ENCODE peak calls at places on chromosomes 7 and 10, in four cellular contexts. D is HFFc6, S is GM12878, A is fibroblast of mammary gland. Y is an unnamed sample.

GRCh38 chr7:4690953-4691856 is 9.1 kb downstream of the FOXK1 start:
- DNase-seq in A (no peak), S (no peak), D (no peak), Y (no peak)

GRCh38 chr7:98378210-98378819 is 22.6 kb downstream of the BAIAP2L1 start:
- DNase-seq in S (no peak), A (no peak), D (no peak), Y (no peak)

GRCh38 chr10:25175527-25176420 is 973 bp downstream of the GPR158 start:
- DNase-seq in S (no peak), A (no peak), D (no peak), Y (no peak)

GRCh38 chr7:78734626-78735025 is 718.8 kb downstream of the MAGI2 start:
- DNase-seq in S (peak; percentile 1), A (peak; percentile 36), D (no peak), Y (no peak)

GRCh38 chr10:71631007-71631859 is 88.3 kb downstream of the C10orf105 start:
- DNase-seq in S (no peak), D (no peak), A (no peak), Y (no peak)

GRCh38 chr7:151592868-151593486 is 73.3 kb upstream of the RHEB start:
- DNase-seq in A (peak; percentile 97), D (peak; percentile 95), S (no peak), Y (peak; percentile 97)

GRCh38 chr7:41175435-41175834 is 527.5 kb downstream of the INHBA start:
- DNase-seq in S (no peak), A (no peak), D (no peak), Y (no peak)

GRCh38 chr10:31620236-31621151 is 301.5 kb downstream of the ZEB1 start:
- DNase-seq in A (peak; percentile 94), S (no peak), D (peak; percentile 51), Y (peak; percentile 93)

GRCh38 chr7:142320883-142321282 is 63.0 kb upstream of the PRSS58 start:
- DNase-seq in D (no peak), S (no peak), A (no peak), Y (no peak)

GRCh38 chr7:82442492-82443043 is 1.0 kb downstream of the CACNA2D1 start:
- DNase-seq in A (peak; percentile 19), S (no peak), D (no peak), Y (peak; percentile 39)

GRCh38 chr7:154744226-154744860 is 258.6 kb downstream of the PAXIP1 start:
- DNase-seq in D (no peak), S (no peak), A (no peak), Y (no peak)

GRCh38 chr10:26737730-26738129 is 40.2 kb downstream of the PDSS1 start:
- DNase-seq in S (peak; percentile 95), A (peak; percentile 66), D (no peak), Y (peak; percentile 15)

GRCh38 chr7:85750454-85750949 is 563.6 kb upstream of the SEMA3D start:
- DNase-seq in A (peak; percentile 41), S (no peak), D (peak; percentile 32), Y (peak; percentile 40)

GRCh38 chr10:84140036-84140379 is 699 bp downstream of the GHITM start:
- DNase-seq in S (no peak), A (peak; percentile 26), D (peak; percentile 40), Y (peak; percentile 66)

GRCh38 chr7:4080013-4080412 is 602.1 kb upstream of the FOXK1 start:
- DNase-seq in D (no peak), S (no peak), A (no peak), Y (no peak)

GRCh38 chr7:80869821-80870751 is 48.8 kb downstream of the SEMA3C start:
- DNase-seq in S (no peak), D (no peak), A (no peak), Y (no peak)

GRCh38 chr7:28933874-28934265 is 24.3 kb downstream of the TRIL start:
- DNase-seq in A (no peak), S (no peak), D (no peak), Y (no peak)

GRCh38 chr7:494261-494687 is 25.4 kb downstream of the PDGFA start:
- DNase-seq in S (no peak), D (no peak), A (no peak), Y (no peak)

GRCh38 chr10:43863859-43864591 is 215.3 kb upstream of the ZNF32 start:
- DNase-seq in A (peak; percentile 92), D (peak; percentile 79), S (no peak), Y (peak; percentile 91)

GRCh38 chr7:42234736-42235135 is 2.3 kb downstream of the GLI3 start:
- DNase-seq in A (no peak), S (no peak), D (no peak), Y (no peak)

DNA sequence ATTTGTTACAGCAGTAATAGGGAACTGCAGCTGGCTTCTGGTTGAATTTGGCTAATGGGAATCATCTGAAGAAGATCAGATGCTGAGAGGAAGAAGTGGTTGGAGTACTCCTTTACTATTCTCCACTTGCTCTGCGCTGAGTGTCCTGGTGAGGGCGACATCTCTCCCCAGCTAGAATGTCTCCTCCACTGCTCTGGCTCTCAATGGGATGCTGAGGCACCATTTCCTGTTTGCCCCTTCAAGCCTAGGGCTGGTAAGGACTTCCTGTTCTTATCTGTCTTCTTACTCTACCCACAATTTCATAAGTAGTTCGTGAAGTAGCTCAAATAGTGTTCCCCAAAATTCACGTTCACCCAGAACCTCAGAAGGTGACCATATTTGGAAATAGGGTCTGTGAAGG is 43.2 kb upstream of the TES start:
- DNase-seq in A (no peak), S (no peak), D (no peak), Y (no peak)
- TF ChIP-seq CTCF in A (peak; percentile 25), S (peak; percentile 28), D (peak; percentile 40), Y (no peak)

GRCh38 chr10:64115913-64116643 is 594.9 kb downstream of the REEP3 start:
- DNase-seq in S (no peak), A (no peak), D (no peak), Y (no peak)
- TF ChIP-seq CTCF in S (peak; percentile 45), A (peak; percentile 34), D (no peak), Y (no peak)

GRCh38 chr7:134693256-134693655 is 46.6 kb downstream of the BPGM start:
- DNase-seq in S (no peak), D (peak; percentile 97), A (peak; percentile 97), Y (peak; percentile 95)

GRCh38 chr7:134695321-134695860 is 48.7 kb downstream of the BPGM start:
- DNase-seq in D (peak; percentile 76), A (peak; percentile 78), S (no peak), Y (peak; percentile 73)

GRCh38 chr7:134694767-134695166 is 48.1 kb downstream of the BPGM start:
- DNase-seq in D (no peak), S (no peak), A (peak; percentile 26), Y (no peak)

GRCh38 chr7:134696261-134696660 is 49.6 kb downstream of the BPGM start:
- DNase-seq in A (no peak), S (no peak), D (no peak), Y (no peak)

DNA sequence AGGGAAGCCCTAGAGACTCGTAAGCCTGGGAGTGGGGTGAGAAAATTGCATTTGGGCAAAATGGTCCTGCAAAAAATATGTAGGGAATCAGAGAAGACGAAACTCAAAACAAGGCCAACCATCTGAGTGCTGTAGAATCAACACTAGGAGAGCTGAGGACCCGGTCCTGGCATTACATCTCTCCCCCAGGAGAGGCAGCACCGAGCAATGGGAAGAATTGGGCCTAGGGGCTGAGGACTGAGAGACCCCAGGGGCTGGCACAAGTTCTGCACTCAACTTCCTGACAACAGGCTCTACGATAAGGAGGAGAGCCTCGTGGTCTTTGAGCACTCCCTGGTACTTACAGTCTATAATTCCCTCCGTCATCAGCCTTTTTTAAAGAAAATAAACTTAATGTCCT is 47.6 kb downstream of the BPGM start:
- DNase-seq in S (no peak), D (no peak), A (no peak), Y (no peak)
- TF ChIP-seq CTCF in S (peak; percentile 23), D (peak; percentile 73), A (peak; percentile 35), Y (peak; percentile 40)

DNA sequence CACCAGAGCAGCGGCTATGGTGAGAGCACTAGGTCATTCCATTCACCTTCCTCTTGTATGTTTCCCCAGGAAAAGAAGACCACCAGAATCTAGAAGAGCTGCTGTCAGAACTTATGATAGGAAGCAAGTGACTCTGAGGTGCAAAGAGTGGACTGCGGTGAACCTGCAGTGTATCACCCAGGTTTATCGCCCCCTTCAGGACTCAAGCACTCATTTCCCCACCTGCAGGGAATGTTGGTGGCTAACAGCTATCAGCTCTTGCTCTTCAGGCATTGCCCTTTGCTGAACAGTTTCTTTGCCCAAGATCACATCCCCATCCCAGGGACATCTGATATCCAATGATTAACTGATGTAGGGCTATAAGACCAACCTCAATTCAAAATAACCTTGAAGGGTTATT is 66.3 kb upstream of the IL6 start:
- DNase-seq in A (no peak), S (no peak), D (no peak), Y (no peak)
- TF ChIP-seq CTCF in A (peak; percentile 6), S (peak; percentile 56), D (peak; percentile 55), Y (no peak)